ENCODE peak calls at places on chromosomes 13 and 19, in four cellular contexts. X, K, P and Q are unnamed samples.

GRCh38 chr19:31253816-31254551 is 95.3 kb downstream of the TSHZ3 start:
- DNase-seq in X (no peak), K (no peak), P (no peak), Q (no peak)

GRCh38 chr19:38781058-38781457 is 7.7 kb upstream of the LGALS7 start:
- DNase-seq in X (no peak), K (no peak), P (no peak), Q (no peak)

GRCh38 chr19:37933965-37934364 is 27.0 kb downstream of the SIPA1L3 start:
- DNase-seq in X (peak; percentile 45), K (no peak), P (no peak), Q (no peak)

GRCh38 chr13:70987043-70987442 is 878.8 kb upstream of the KLHL1 start:
- DNase-seq in X (no peak), K (no peak), P (no peak), Q (no peak)

GRCh38 chr13:73870036-73870741 is 264.0 kb downstream of the KLF12 start:
- DNase-seq in X (no peak), K (no peak), P (no peak), Q (no peak)

GRCh38 chr13:71661921-71662320 is 205.1 kb downstream of the DACH1 start:
- DNase-seq in X (peak; percentile 86), K (no peak), P (no peak), Q (no peak)

GRCh38 chr19:33384983-33385382 is 11.5 kb downstream of the CEBPG start:
- DNase-seq in X (no peak), K (no peak), P (no peak), Q (no peak)

GRCh38 chr19:24072720-24073119 is 14.3 kb upstream of the ZNF254 start:
- DNase-seq in X (no peak), K (no peak), P (no peak), Q (no peak)

GRCh38 chr19:29676586-29676985 is 11.3 kb downstream of the PLEKHF1 start:
- DNase-seq in X (no peak), K (peak; percentile 63), P (no peak), Q (no peak)

GRCh38 chr13:44103721-44104490 is 224.2 kb downstream of the LACC1 start:
- DNase-seq in X (no peak), K (no peak), P (no peak), Q (no peak)

GRCh38 chr19:57443121-57443696 is 8.1 kb downstream of the ZNF749 start:
- DNase-seq in X (no peak), K (no peak), P (no peak), Q (no peak)

GRCh38 chr19:44356383-44357111 is at the start of gene ZNF112:
- DNase-seq in X (peak; percentile 90), K (peak; percentile 93), P (peak; percentile 75), Q (peak; percentile 95)

GRCh38 chr19:15562861-15563260 is 52.2 kb upstream of the CYP4F8 start:
- DNase-seq in X (no peak), K (no peak), P (no peak), Q (peak; percentile 51)